ENCODE peak calls at places on chromosomes 12 and 14, in seven cellular contexts. H is neuronal stem cell, E is IMR-90, Y is H9, S is H1, T is mesendoderm, M is mesenchymal stem cell. K is an unnamed sample.

GRCh38 chr12:104226672-104227071 is 11.1 kb downstream of the TXNRD1 start:
- DNase-seq in H (no peak), E (peak), Y (no peak), S (no peak), T (no peak), M (no peak), K (no peak)

GRCh38 chr14:89855961-89856360 is 98.6 kb downstream of the EFCAB11 start:
- DNase-seq in H (no peak), E (peak), Y (no peak), S (no peak), T (no peak), M (peak), K (no peak)

GRCh38 chr12:90245396-90245795 is 536.8 kb upstream of the ATP2B1 start:
- DNase-seq in H (no peak), E (no peak), Y (no peak), S (no peak), T (no peak), M (no peak), K (no peak)

GRCh38 chr12:121102307-121102706 is 30.4 kb upstream of the P2RX7 start:
- DNase-seq in H (no peak), E (no peak), Y (no peak), S (no peak), T (peak), M (no peak), K (no peak)

GRCh38 chr12:128543493-128543892 is 276.5 kb downstream of the TMEM132C start:
- DNase-seq in H (no peak), E (no peak), Y (no peak), S (no peak), T (no peak), M (no peak), K (no peak)

GRCh38 chr12:64737539-64737938 is 21.7 kb downstream of the GNS start:
- DNase-seq in H (no peak), E (no peak), Y (no peak), S (no peak), T (peak), M (no peak), K (peak)

GRCh38 chr12:49089831-49090773 is 4.5 kb downstream of the DHH start:
- DNase-seq in H (no peak), E (peak), Y (peak), S (no peak), T (no peak), M (peak), K (peak)

GRCh38 chr14:94867931-94868597 is 98.2 kb upstream of the GSC start:
- DNase-seq in H (no peak), E (no peak), Y (no peak), S (peak), T (peak), M (no peak), K (no peak)

GRCh38 chr12:6416596-6416995 is 28.2 kb upstream of the CD27 start:
- DNase-seq in H (no peak), E (no peak), Y (no peak), S (no peak), T (no peak), M (no peak), K (no peak)

GRCh38 chr12:126663304-126664094 is 1598.3 kb downstream of the AACS start:
- DNase-seq in H (peak), E (no peak), Y (peak), S (peak), T (peak), M (no peak), K (no peak)

GRCh38 chr12:30968211-30968610 is 41.7 kb downstream of the TSPAN11 start:
- DNase-seq in H (no peak), E (no peak), Y (no peak), S (no peak), T (no peak), M (no peak), K (no peak)

GRCh38 chr12:3214508-3215365 is 137.6 kb downstream of the TSPAN9 start:
- DNase-seq in H (no peak), E (no peak), Y (peak), S (no peak), T (peak), M (no peak), K (no peak)

GRCh38 chr14:68548194-68549056 is 244.4 kb downstream of the ZFP36L1 start:
- DNase-seq in H (peak), E (peak), Y (no peak), S (no peak), T (peak), M (peak), K (peak)

GRCh38 chr14:35352274-35353233 is 52.0 kb downstream of the NFKBIA start:
- DNase-seq in H (no peak), E (no peak), Y (no peak), S (no peak), T (peak), M (no peak), K (no peak)

GRCh38 chr12:69405466-69405865 is 45.9 kb downstream of the YEATS4 start:
- DNase-seq in H (no peak), E (peak), Y (no peak), S (no peak), T (no peak), M (peak), K (peak)

GRCh38 chr12:76446090-76446489 is 97.9 kb upstream of the BBS10 start:
- DNase-seq in H (no peak), E (no peak), Y (no peak), S (no peak), T (no peak), M (no peak), K (no peak)

GRCh38 chr12:123057505-123058265 is 77.2 kb downstream of the ARL6IP4 start:
- DNase-seq in H (no peak), E (no peak), Y (no peak), S (no peak), T (no peak), M (no peak), K (no peak)

GRCh38 chr14:66388516-66388915 is 97.7 kb upstream of the CCDC196 start:
- DNase-seq in H (no peak), E (no peak), Y (no peak), S (no peak), T (no peak), M (no peak), K (no peak)

GRCh38 chr12:52980773-52981423 is 25.4 kb upstream of the EIF4B start:
- DNase-seq in H (peak), E (peak), Y (peak), S (peak), T (peak), M (peak), K (peak)

GRCh38 chr14:53900499-53900898 is 56.1 kb downstream of the BMP4 start:
- DNase-seq in H (no peak), E (no peak), Y (no peak), S (no peak), T (no peak), M (peak), K (no peak)

GRCh38 chr12:115398311-115398781 is 714.4 kb upstream of the TBX3 start:
- DNase-seq in H (no peak), E (no peak), Y (no peak), S (no peak), T (peak), M (peak), K (peak)

GRCh38 chr14:99936738-99937474 is 128.3 kb upstream of the EVL start:
- DNase-seq in H (no peak), E (no peak), Y (no peak), S (no peak), T (peak), M (no peak), K (no peak)

GRCh38 chr12:83015390-83016225 is 328.9 kb downstream of the TMTC2 start:
- DNase-seq in H (no peak), E (no peak), Y (no peak), S (no peak), T (no peak), M (no peak), K (no peak)

GRCh38 chr14:80491131-80491530 is 279.8 kb upstream of the DIO2 start:
- DNase-seq in H (no peak), E (peak), Y (peak), S (peak), T (peak), M (peak), K (no peak)

GRCh38 chr12:96401061-96401871 is 1.0 kb upstream of the CDK17 start:
- DNase-seq in H (no peak), E (peak), Y (no peak), S (no peak), T (peak), M (peak), K (no peak)

GRCh38 chr14:56199095-56199975 is 81.1 kb downstream of the PELI2 start:
- DNase-seq in H (no peak), E (peak), Y (no peak), S (no peak), T (peak), M (peak), K (peak)

GRCh38 chr14:35242599-35243311 is 49.4 kb upstream of the PSMA6 start:
- DNase-seq in H (no peak), E (no peak), Y (no peak), S (no peak), T (no peak), M (peak), K (peak)

GRCh38 chr12:1189163-1189562 is 198.1 kb downstream of the ERC1 start:
- DNase-seq in H (no peak), E (no peak), Y (no peak), S (no peak), T (peak), M (no peak), K (peak)

GRCh38 chr12:103546959-103547358 is 40.1 kb upstream of the STAB2 start:
- DNase-seq in H (no peak), E (no peak), Y (no peak), S (no peak), T (no peak), M (no peak), K (no peak)

GRCh38 chr12:113239811-113240331 is 18.6 kb downstream of the TPCN1 start:
- DNase-seq in H (no peak), E (no peak), Y (no peak), S (no peak), T (no peak), M (peak), K (no peak)
- H3K4ac ChIP-seq in H (no peak), E (peak), Y (no peak), S (no peak), T (no peak), M (no peak), K (no peak)

GRCh38 chr12:85653731-85654455 is 182.3 kb downstream of the RASSF9 start:
- DNase-seq in H (no peak), E (no peak), Y (no peak), S (no peak), T (no peak), M (no peak), K (no peak)
- H3K4ac ChIP-seq in H (no peak), E (no peak), Y (no peak), S (no peak), T (no peak), M (no peak), K (no peak)

GRCh38 chr14:96511146-96511545 is 9.0 kb downstream of the PAPOLA start:
- DNase-seq in H (no peak), E (no peak), Y (no peak), S (no peak), T (no peak), M (no peak), K (no peak)

GRCh38 chr14:96509457-96510090 is 7.4 kb downstream of the PAPOLA start:
- DNase-seq in H (no peak), E (no peak), Y (no peak), S (no peak), T (no peak), M (no peak), K (no peak)

GRCh38 chr14:96511667-96512066 is 9.5 kb downstream of the PAPOLA start:
- DNase-seq in H (no peak), E (no peak), Y (no peak), S (no peak), T (no peak), M (no peak), K (no peak)

GRCh38 chr14:96512602-96513397 is 10.6 kb downstream of the PAPOLA start:
- DNase-seq in H (no peak), E (no peak), Y (no peak), S (no peak), T (no peak), M (no peak), K (no peak)

GRCh38 chr14:96512122-96512521 is 9.9 kb downstream of the PAPOLA start:
- DNase-seq in H (no peak), E (no peak), Y (no peak), S (no peak), T (no peak), M (no peak), K (no peak)
- H3K4ac ChIP-seq in H (no peak), E (no peak), Y (no peak), S (no peak), T (no peak), M (no peak), K (no peak)

DNA sequence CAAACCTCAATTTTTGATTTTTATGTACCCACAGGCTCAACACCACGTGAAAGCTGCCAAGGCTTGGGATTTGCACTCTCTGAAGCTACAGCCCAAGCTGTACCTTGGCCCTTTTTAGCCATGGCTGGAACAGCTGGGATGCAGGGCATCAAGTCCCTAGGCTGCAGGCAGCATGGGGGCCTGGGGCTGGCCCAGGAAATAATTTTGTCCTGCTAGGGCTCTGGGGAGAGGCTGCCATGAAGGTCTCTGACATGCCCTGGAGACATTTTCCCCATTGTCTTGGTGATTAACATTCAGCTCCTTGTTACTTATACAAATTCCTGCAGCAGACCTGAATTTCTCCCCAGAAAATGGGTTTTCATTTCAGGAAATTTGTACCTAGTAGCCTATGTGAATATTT is 103.7 kb downstream of the SCAF11 start:
- DNase-seq in H (no peak), E (no peak), Y (no peak), S (no peak), T (peak), M (no peak), K (no peak)
- H3K4ac ChIP-seq in H (no peak), E (no peak), Y (no peak), S (no peak), T (no peak), M (no peak), K (no peak)

K was measured in trophoblast cell.